ENCODE peak calls at places on chromosomes 13 and 19, in seven cellular contexts. One of them, this sample, is unnamed.

GRCh38 chr19:5966215-5966614 is 11.7 kb downstream of the RANBP3 start:
- DNase-seq in iPS-NIHi11: no peak
- DNase-seq in epithelial cell of esophagus: no peak
- DNase-seq in COLO829: peak; percentile 61
- DNase-seq in NCI-H510A treated with DMSO at 0.1 percent for 48 hours: no peak
- DNase-seq in CD8-positive, alpha-beta memory T cell: no peak
- DNase-seq in cardiac fibroblast: peak; percentile 91
- DNase-seq in this sample: no peak

GRCh38 chr13:49062297-49062896 is 86.7 kb downstream of the FNDC3A start:
- DNase-seq in epithelial cell of esophagus: peak; percentile 53
- DNase-seq in iPS-NIHi11: no peak
- DNase-seq in CD8-positive, alpha-beta memory T cell: no peak
- DNase-seq in cardiac fibroblast: no peak
- DNase-seq in NCI-H510A treated with DMSO at 0.1 percent for 48 hours: no peak
- DNase-seq in COLO829: no peak
- DNase-seq in this sample: no peak

GRCh38 chr19:39060130-39060529 is 24.0 kb upstream of the ACP7 start:
- DNase-seq in NCI-H510A treated with DMSO at 0.1 percent for 48 hours: no peak
- DNase-seq in COLO829: no peak
- DNase-seq in epithelial cell of esophagus: no peak
- DNase-seq in CD8-positive, alpha-beta memory T cell: no peak
- DNase-seq in iPS-NIHi11: no peak
- DNase-seq in cardiac fibroblast: no peak
- DNase-seq in this sample: no peak

GRCh38 chr13:22081430-22081829 is 410.6 kb downstream of the FGF9 start:
- DNase-seq in CD8-positive, alpha-beta memory T cell: no peak
- DNase-seq in cardiac fibroblast: no peak
- DNase-seq in iPS-NIHi11: no peak
- DNase-seq in epithelial cell of esophagus: no peak
- DNase-seq in NCI-H510A treated with DMSO at 0.1 percent for 48 hours: peak; percentile 68
- DNase-seq in COLO829: no peak
- DNase-seq in this sample: no peak

GRCh38 chr19:7434391-7434790 is 54.4 kb downstream of the PEX11G start:
- DNase-seq in COLO829: no peak
- DNase-seq in NCI-H510A treated with DMSO at 0.1 percent for 48 hours: no peak
- DNase-seq in iPS-NIHi11: no peak
- DNase-seq in epithelial cell of esophagus: no peak
- DNase-seq in cardiac fibroblast: no peak
- DNase-seq in CD8-positive, alpha-beta memory T cell: no peak
- DNase-seq in this sample: no peak

GRCh38 chr19:5466814-5467291 is 11.6 kb downstream of the ZNRF4 start:
- DNase-seq in cardiac fibroblast: peak; percentile 29
- DNase-seq in epithelial cell of esophagus: peak; percentile 19
- DNase-seq in CD8-positive, alpha-beta memory T cell: no peak
- DNase-seq in NCI-H510A treated with DMSO at 0.1 percent for 48 hours: no peak
- DNase-seq in COLO829: no peak
- DNase-seq in iPS-NIHi11: no peak
- DNase-seq in this sample: peak; percentile 77

GRCh38 chr19:16893686-16893990 is 4.8 kb downstream of the F2RL3 start:
- DNase-seq in iPS-NIHi11: no peak
- DNase-seq in CD8-positive, alpha-beta memory T cell: no peak
- DNase-seq in COLO829: no peak
- DNase-seq in epithelial cell of esophagus: no peak
- DNase-seq in NCI-H510A treated with DMSO at 0.1 percent for 48 hours: no peak
- DNase-seq in cardiac fibroblast: no peak
- DNase-seq in this sample: no peak

GRCh38 chr13:49690133-49690989 is 925 bp downstream of the EBPL start:
- DNase-seq in NCI-H510A treated with DMSO at 0.1 percent for 48 hours: no peak
- DNase-seq in COLO829: peak; percentile 21
- DNase-seq in epithelial cell of esophagus: peak; percentile 69
- DNase-seq in CD8-positive, alpha-beta memory T cell: no peak
- DNase-seq in iPS-NIHi11: no peak
- DNase-seq in cardiac fibroblast: peak; percentile 60
- DNase-seq in this sample: peak; percentile 49

GRCh38 chr19:11252665-11253355 is 9.5 kb downstream of the DOCK6 start:
- DNase-seq in NCI-H510A treated with DMSO at 0.1 percent for 48 hours: no peak
- DNase-seq in epithelial cell of esophagus: no peak
- DNase-seq in CD8-positive, alpha-beta memory T cell: no peak
- DNase-seq in iPS-NIHi11: no peak
- DNase-seq in cardiac fibroblast: no peak
- DNase-seq in COLO829: no peak
- DNase-seq in this sample: no peak

GRCh38 chr13:45219123-45219891 is 18.5 kb upstream of the KCTD4 start:
- DNase-seq in cardiac fibroblast: no peak
- DNase-seq in NCI-H510A treated with DMSO at 0.1 percent for 48 hours: no peak
- DNase-seq in COLO829: no peak
- DNase-seq in CD8-positive, alpha-beta memory T cell: no peak
- DNase-seq in iPS-NIHi11: no peak
- DNase-seq in epithelial cell of esophagus: peak; percentile 32
- DNase-seq in this sample: no peak

GRCh38 chr19:7216373-7216902 is 77.8 kb downstream of the INSR start:
- DNase-seq in cardiac fibroblast: no peak
- DNase-seq in CD8-positive, alpha-beta memory T cell: no peak
- DNase-seq in iPS-NIHi11: no peak
- DNase-seq in NCI-H510A treated with DMSO at 0.1 percent for 48 hours: no peak
- DNase-seq in epithelial cell of esophagus: no peak
- DNase-seq in COLO829: no peak
- DNase-seq in this sample: no peak

GRCh38 chr19:54606230-54606629 is 12.8 kb downstream of the LILRA1 start:
- DNase-seq in COLO829: no peak
- DNase-seq in cardiac fibroblast: no peak
- DNase-seq in iPS-NIHi11: no peak
- DNase-seq in CD8-positive, alpha-beta memory T cell: no peak
- DNase-seq in epithelial cell of esophagus: no peak
- DNase-seq in NCI-H510A treated with DMSO at 0.1 percent for 48 hours: no peak
- DNase-seq in this sample: no peak

GRCh38 chr19:44621367-44621766 is 8.0 kb downstream of the IGSF23 start:
- DNase-seq in NCI-H510A treated with DMSO at 0.1 percent for 48 hours: no peak
- DNase-seq in cardiac fibroblast: no peak
- DNase-seq in COLO829: no peak
- DNase-seq in epithelial cell of esophagus: no peak
- DNase-seq in CD8-positive, alpha-beta memory T cell: no peak
- DNase-seq in iPS-NIHi11: no peak
- DNase-seq in this sample: no peak

GRCh38 chr13:44300895-44301638 is 72.6 kb upstream of the SERP2 start:
- DNase-seq in COLO829: peak; percentile 50
- DNase-seq in CD8-positive, alpha-beta memory T cell: no peak
- DNase-seq in iPS-NIHi11: no peak
- DNase-seq in epithelial cell of esophagus: peak; percentile 93
- DNase-seq in cardiac fibroblast: peak; percentile 83
- DNase-seq in NCI-H510A treated with DMSO at 0.1 percent for 48 hours: no peak
- DNase-seq in this sample: no peak

GRCh38 chr13:25177012-25177411 is 4.9 kb upstream of the AMER2 start:
- DNase-seq in COLO829: no peak
- DNase-seq in iPS-NIHi11: no peak
- DNase-seq in NCI-H510A treated with DMSO at 0.1 percent for 48 hours: no peak
- DNase-seq in CD8-positive, alpha-beta memory T cell: no peak
- DNase-seq in cardiac fibroblast: no peak
- DNase-seq in epithelial cell of esophagus: no peak
- DNase-seq in this sample: no peak

GRCh38 chr13:71906438-71906837 is 39.4 kb upstream of the DACH1 start:
- DNase-seq in COLO829: no peak
- DNase-seq in cardiac fibroblast: no peak
- DNase-seq in epithelial cell of esophagus: no peak
- DNase-seq in NCI-H510A treated with DMSO at 0.1 percent for 48 hours: no peak
- DNase-seq in iPS-NIHi11: no peak
- DNase-seq in CD8-positive, alpha-beta memory T cell: no peak
- DNase-seq in this sample: no peak

GRCh38 chr19:16887353-16888265 is 1.2 kb upstream of the F2RL3 start:
- DNase-seq in COLO829: no peak
- DNase-seq in iPS-NIHi11: no peak
- DNase-seq in NCI-H510A treated with DMSO at 0.1 percent for 48 hours: no peak
- DNase-seq in CD8-positive, alpha-beta memory T cell: no peak
- DNase-seq in cardiac fibroblast: peak; percentile 22
- DNase-seq in epithelial cell of esophagus: no peak
- DNase-seq in this sample: no peak

GRCh38 chr13:91185294-91185863 is 162.1 kb upstream of the MIR17HG start:
- DNase-seq in CD8-positive, alpha-beta memory T cell: no peak
- DNase-seq in epithelial cell of esophagus: peak; percentile 41
- DNase-seq in iPS-NIHi11: no peak
- DNase-seq in COLO829: peak; percentile 40
- DNase-seq in cardiac fibroblast: peak; percentile 32
- DNase-seq in NCI-H510A treated with DMSO at 0.1 percent for 48 hours: peak; percentile 38
- DNase-seq in this sample: peak; percentile 46

GRCh38 chr19:31164666-31165265 is 184.5 kb downstream of the TSHZ3 start:
- DNase-seq in epithelial cell of esophagus: no peak
- DNase-seq in cardiac fibroblast: no peak
- DNase-seq in iPS-NIHi11: no peak
- DNase-seq in COLO829: no peak
- DNase-seq in CD8-positive, alpha-beta memory T cell: no peak
- DNase-seq in NCI-H510A treated with DMSO at 0.1 percent for 48 hours: no peak
- DNase-seq in this sample: no peak

GRCh38 chr19:47176071-47176626 is 45.5 kb downstream of the SAE1 start:
- DNase-seq in COLO829: no peak
- DNase-seq in epithelial cell of esophagus: peak; percentile 61
- DNase-seq in CD8-positive, alpha-beta memory T cell: no peak
- DNase-seq in NCI-H510A treated with DMSO at 0.1 percent for 48 hours: no peak
- DNase-seq in iPS-NIHi11: no peak
- DNase-seq in cardiac fibroblast: peak; percentile 63
- DNase-seq in this sample: no peak

GRCh38 chr19:16594131-16594586 is 21.9 kb upstream of the SLC35E1 start:
- DNase-seq in cardiac fibroblast: no peak
- DNase-seq in COLO829: no peak
- DNase-seq in CD8-positive, alpha-beta memory T cell: peak; percentile 59
- DNase-seq in epithelial cell of esophagus: no peak
- DNase-seq in NCI-H510A treated with DMSO at 0.1 percent for 48 hours: no peak
- DNase-seq in iPS-NIHi11: no peak
- DNase-seq in this sample: no peak